ENCODE peak calls at places on chromosomes 5 and 9, in six cellular contexts. J is natural killer cell; G is cardiac muscle cell; B is prostate gland; P is brain microvascular endothelial cell; E is CD8-positive, alpha-beta T cell. C is an unnamed sample.

GRCh38 chr5:133873936-133874585 is 94.4 kb downstream of the C5orf15 start:
- DNase-seq in P (peak), E (no peak), J (no peak), B (no peak), G (no peak), C (no peak)

GRCh38 chr9:100099722-100100042 is 639 bp downstream of the INVS start:
- DNase-seq in G (peak), B (no peak), E (no peak), P (no peak), J (no peak), C (no peak)

GRCh38 chr5:91373600-91373999 is 9.5 kb downstream of the ARRDC3 start:
- DNase-seq in P (no peak), J (no peak), G (peak), E (no peak), B (no peak), C (no peak)

GRCh38 chr9:79353856-79354520 is 217.8 kb upstream of the TLE4 start:
- DNase-seq in P (peak), J (no peak), G (no peak), B (no peak), E (no peak), C (no peak)

GRCh38 chr5:56155992-56156584 is 77.0 kb downstream of the ANKRD55 start:
- DNase-seq in G (no peak), J (no peak), P (no peak), B (no peak), E (no peak), C (no peak)

GRCh38 chr9:107684224-107684623 is 194.7 kb upstream of the KLF4 start:
- DNase-seq in J (no peak), B (no peak), E (no peak), P (peak), G (no peak), C (no peak)

GRCh38 chr5:163846512-163846911 is 341.1 kb downstream of the MAT2B start:
- DNase-seq in B (no peak), P (no peak), E (no peak), J (no peak), G (no peak), C (no peak)

GRCh38 chr9:127818574-127818973 is 15.9 kb downstream of the FPGS start:
- DNase-seq in P (no peak), G (no peak), E (no peak), B (no peak), J (no peak), C (no peak)

GRCh38 chr9:108703414-108703813 is 152.4 kb downstream of the ACTL7B start:
- DNase-seq in J (no peak), P (no peak), G (no peak), E (no peak), B (no peak), C (no peak)

GRCh38 chr5:16271851-16272250 is 92.3 kb upstream of the MARCHF11 start:
- DNase-seq in J (no peak), G (no peak), B (no peak), P (no peak), E (no peak), C (no peak)

GRCh38 chr9:107710552-107710951 is 221.0 kb upstream of the KLF4 start:
- DNase-seq in E (no peak), G (no peak), P (no peak), J (no peak), B (no peak), C (no peak)

GRCh38 chr9:14935917-14936316 is 25.7 kb upstream of the FREM1 start:
- DNase-seq in B (no peak), G (no peak), P (no peak), E (no peak), J (no peak), C (no peak)

GRCh38 chr9:134431626-134432025 is 105.4 kb downstream of the RXRA start:
- DNase-seq in G (no peak), E (no peak), J (no peak), B (no peak), P (no peak), C (no peak)

GRCh38 chr9:121774715-121775613 is 123.5 kb downstream of the DAB2IP start:
- DNase-seq in G (no peak), E (no peak), P (no peak), B (no peak), J (no peak), C (no peak)

GRCh38 chr9:74960548-74960947 is 7.8 kb upstream of the C9orf40 start:
- DNase-seq in J (no peak), E (no peak), B (no peak), P (peak), G (no peak), C (no peak)

GRCh38 chr9:107465467-107466451 is 23.8 kb downstream of the KLF4 start:
- DNase-seq in E (no peak), G (peak), B (peak), J (peak), P (peak), C (peak)

GRCh38 chr5:180202939-180203573 is 6.0 kb downstream of the RASGEF1C start:
- DNase-seq in G (no peak), J (no peak), E (no peak), P (no peak), B (no peak), C (no peak)

GRCh38 chr5:68519135-68519534 is 303.6 kb downstream of the PIK3R1 start:
- DNase-seq in G (no peak), J (no peak), P (no peak), B (no peak), E (no peak), C (no peak)

GRCh38 chr5:107395632-107396350 is 274.9 kb downstream of the EFNA5 start:
- DNase-seq in B (no peak), G (no peak), E (no peak), J (no peak), P (no peak), C (no peak)

GRCh38 chr5:100643473-100643872 is 108.3 kb downstream of the FAM174A start:
- DNase-seq in J (no peak), B (no peak), E (no peak), P (no peak), G (no peak), C (no peak)

GRCh38 chr5:11504794-11505193 is 399.5 kb downstream of the CTNND2 start:
- DNase-seq in E (no peak), P (no peak), J (no peak), G (no peak), B (no peak), C (no peak)

GRCh38 chr9:32010322-32010721 is 374.1 kb upstream of the ACO1 start:
- DNase-seq in P (no peak), E (no peak), B (no peak), G (no peak), J (no peak), C (no peak)

GRCh38 chr5:142685418-142686209 is at the start of gene FGF1:
- DNase-seq in G (peak), P (peak), B (peak), J (no peak), E (no peak), C (peak)

GRCh38 chr5:123178693-123179092 is 89.7 kb downstream of the PRDM6 start:
- DNase-seq in E (no peak), B (no peak), J (no peak), G (no peak), P (no peak), C (no peak)

GRCh38 chr5:175847503-175847902 is 23.9 kb upstream of the CPLX2 start:
- DNase-seq in G (peak), B (no peak), E (no peak), J (no peak), P (no peak), C (no peak)

GRCh38 chr5:122130152-122130551 is 806 bp downstream of the ZNF474 start:
- DNase-seq in B (no peak), G (no peak), P (peak), J (no peak), E (no peak), C (no peak)

GRCh38 chr5:90096415-90097081 is 313.0 kb downstream of the CETN3 start:
- DNase-seq in B (no peak), P (peak), G (peak), J (no peak), E (no peak), C (no peak)

GRCh38 chr9:34491596-34491995 is 31.2 kb downstream of the ENHO start:
- DNase-seq in P (no peak), G (no peak), B (no peak), J (no peak), E (no peak), C (no peak)

GRCh38 chr5:179110528-179110927 is 50.4 kb downstream of the ZNF354C start:
- DNase-seq in J (no peak), G (no peak), P (no peak), B (no peak), E (no peak), C (peak)

GRCh38 chr5:5886812-5887486 is 464.5 kb downstream of the ICE1 start:
- DNase-seq in P (no peak), B (peak), G (peak), J (no peak), E (no peak), C (no peak)

GRCh38 chr9:110217656-110218099 is 9.7 kb upstream of the C9orf152 start:
- DNase-seq in E (no peak), J (no peak), P (peak), B (peak), G (peak), C (no peak)

GRCh38 chr5:95075079-95075478 is 209.8 kb downstream of the MCTP1 start:
- DNase-seq in J (no peak), G (no peak), B (no peak), P (no peak), E (no peak), C (no peak)

GRCh38 chr5:55231476-55232193 is 1.8 kb downstream of the CCNO start:
- DNase-seq in G (peak), E (peak), J (no peak), B (no peak), P (no peak), C (no peak)

GRCh38 chr5:138949988-138950387 is 74.9 kb upstream of the LRRTM2 start:
- DNase-seq in P (no peak), J (no peak), B (no peak), E (no peak), G (no peak), C (no peak)

GRCh38 chr5:152488869-152489268 is 83.8 kb upstream of the NMUR2 start:
- DNase-seq in G (no peak), B (no peak), E (no peak), J (no peak), P (no peak), C (no peak)

GRCh38 chr5:151070449-151070848 is 10.4 kb downstream of the TNIP1 start:
- DNase-seq in J (no peak), P (no peak), B (no peak), E (no peak), G (no peak), C (no peak)

GRCh38 chr5:130135506-130135905 is 231.2 kb downstream of the CHSY3 start:
- DNase-seq in B (no peak), J (no peak), E (no peak), P (peak), G (no peak), C (no peak)

GRCh38 chr5:124888050-124888506 is 141.6 kb upstream of the ZNF608 start:
- DNase-seq in G (peak), B (no peak), J (no peak), P (peak), E (no peak), C (no peak)

GRCh38 chr9:116391306-116391900 is 237.8 kb downstream of the PAPPA start:
- DNase-seq in G (peak), J (no peak), E (no peak), B (no peak), P (peak), C (no peak)

GRCh38 chr9:85077954-85078353 is 408.4 kb downstream of the NTRK2 start:
- DNase-seq in B (no peak), J (no peak), E (no peak), P (no peak), G (no peak), C (no peak)

GRCh38 chr9:85081963-85082362 is 412.4 kb downstream of the NTRK2 start:
- DNase-seq in G (no peak), E (no peak), J (no peak), B (no peak), P (no peak), C (no peak)

DNA sequence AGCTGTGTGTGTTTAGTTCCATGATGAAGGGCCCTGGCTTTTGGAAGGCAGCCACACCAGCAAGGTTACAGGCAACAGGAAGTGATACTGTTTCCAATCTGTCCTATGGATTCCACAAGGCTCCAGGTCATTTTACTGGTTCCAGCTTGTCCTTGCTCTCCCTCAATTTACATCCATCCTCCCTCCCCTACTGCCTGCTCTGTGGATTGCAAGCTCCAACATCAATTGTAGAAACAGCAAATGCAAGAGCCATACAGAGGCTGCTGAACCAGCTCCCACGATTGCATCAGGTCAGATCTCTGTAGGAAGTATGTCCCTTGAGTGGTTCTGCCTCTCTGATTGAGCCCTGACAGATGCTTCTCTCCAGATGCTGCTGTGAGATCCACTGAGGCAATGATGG is 409.8 kb downstream of the NTRK2 start:
- DNase-seq in E (no peak), B (no peak), J (no peak), G (no peak), P (no peak), C (no peak)
- TF ChIP-seq CTCF in E (no peak), B (no peak), J (no peak), G (no peak), P (no peak), C (no peak)

DNA sequence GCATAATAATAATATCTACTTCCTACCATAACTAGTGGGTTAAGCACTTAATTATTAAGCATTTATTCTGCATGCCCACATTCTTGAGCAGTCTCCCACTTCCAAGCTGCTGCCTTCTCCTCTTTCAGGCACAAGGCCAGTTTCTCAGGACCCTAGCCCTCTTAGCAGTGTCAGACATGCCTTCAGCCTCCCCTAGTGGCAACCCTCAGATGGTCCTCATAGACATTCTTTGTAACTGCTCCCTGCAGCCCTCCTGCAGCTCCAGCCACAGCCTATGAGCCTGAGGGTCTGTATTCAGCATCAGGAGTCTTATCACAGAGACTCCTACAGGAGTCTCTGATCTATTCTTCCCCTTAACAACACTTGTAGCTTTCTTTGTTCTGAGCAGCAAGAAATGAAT is 3.8 kb downstream of the IL9 start:
- DNase-seq in B (no peak), E (no peak), J (no peak), P (no peak), G (peak), C (no peak)
- TF ChIP-seq CTCF in B (no peak), E (no peak), J (no peak), P (peak), G (peak), C (peak)

GRCh38 chr5:1770443-1770802 is 29.2 kb downstream of the MRPL36 start:
- DNase-seq in J (no peak), B (no peak), G (no peak), P (no peak), E (no peak), C (no peak)

GRCh38 chr5:1769017-1769640 is 30.5 kb downstream of the MRPL36 start:
- DNase-seq in P (no peak), G (no peak), J (no peak), E (no peak), B (no peak), C (no peak)

GRCh38 chr5:1771149-1772065 is 28.2 kb downstream of the MRPL36 start:
- DNase-seq in G (no peak), P (no peak), B (no peak), J (no peak), E (no peak), C (no peak)

GRCh38 chr5:1769752-1770442 is 29.7 kb downstream of the MRPL36 start:
- DNase-seq in E (no peak), P (no peak), G (no peak), B (no peak), J (no peak), C (no peak)

GRCh38 chr5:1772634-1773033 is 27.0 kb downstream of the MRPL36 start:
- DNase-seq in P (peak), B (peak), E (peak), G (peak), J (no peak), C (no peak)
- TF ChIP-seq CTCF in P (peak), B (no peak), E (no peak), G (peak), J (no peak), C (peak)

GRCh38 chr9:113317777-113318176 is 14.6 kb upstream of the RNF183 start:
- DNase-seq in E (no peak), G (no peak), B (no peak), J (no peak), P (no peak), C (no peak)
- TF ChIP-seq CTCF in E (no peak), G (peak), B (no peak), J (no peak), P (peak), C (peak)

GRCh38 chr5:171606414-171607024 is 179.1 kb upstream of the SMIM23 start:
- DNase-seq in P (no peak), B (no peak), G (no peak), E (no peak), J (no peak), C (no peak)
- TF ChIP-seq CTCF in P (peak), B (no peak), G (peak), E (peak), J (peak), C (peak)

GRCh38 chr9:83197611-83198010 is 134.7 kb upstream of the RASEF start:
- DNase-seq in J (no peak), G (no peak), B (no peak), E (no peak), P (no peak), C (no peak)
- TF ChIP-seq CTCF in J (no peak), G (no peak), B (no peak), E (no peak), P (no peak), C (no peak)

DNA sequence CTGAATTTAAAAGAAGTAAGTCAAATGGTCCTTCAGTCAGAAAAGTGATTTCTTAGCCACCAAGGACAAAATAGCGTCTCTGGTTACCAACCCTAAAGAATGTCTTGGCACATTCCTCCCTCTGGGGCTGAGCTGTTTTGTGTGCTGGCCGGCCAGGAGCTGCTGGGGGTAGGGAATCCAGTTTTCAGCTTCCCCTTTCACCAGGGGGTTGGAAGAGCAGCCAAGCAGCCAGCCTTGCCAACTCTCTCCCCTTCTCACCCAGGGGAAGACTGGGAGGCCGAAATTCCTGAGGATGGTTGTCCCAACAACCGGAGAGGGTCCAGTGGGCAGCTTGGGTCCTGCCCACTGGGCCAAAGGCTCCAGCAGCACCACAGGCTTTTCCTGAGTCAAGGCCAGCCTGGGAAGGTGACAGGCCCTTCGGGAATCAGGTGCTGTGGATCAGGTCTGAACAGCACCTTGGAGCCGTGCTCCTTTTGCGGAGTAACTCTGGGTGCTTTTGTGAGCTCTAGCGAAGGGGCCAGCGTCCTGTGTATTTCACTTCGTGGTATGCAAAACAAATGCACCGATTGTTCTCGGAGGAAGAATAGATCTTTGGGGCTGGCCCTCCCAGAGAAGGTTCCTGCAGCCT is 4.2 kb downstream of the WWC1 start:
- DNase-seq in E (no peak), G (peak), P (peak), B (peak), J (no peak), C (no peak)
- TF ChIP-seq CTCF in E (no peak), G (peak), P (peak), B (no peak), J (no peak), C (peak)

GRCh38 chr5:140855772-140856674 is at the start of gene PCDHA10:
- DNase-seq in G (peak), B (no peak), J (no peak), E (no peak), P (no peak), C (no peak)
- TF ChIP-seq CTCF in G (no peak), B (no peak), J (no peak), E (no peak), P (no peak), C (peak)

C was measured in type B pancreatic cell.